ENCODE peak calls at places on chromosomes 2 and 18, in four cellular contexts. F is GM12878, B is K562, T is HL-60. X is an unnamed sample.

GRCh38 chr2:140454717-140455116 is 1674.5 kb upstream of the NXPH2 start:
- DNase-seq in F (no peak), B (no peak), T (no peak), X (no peak)

GRCh38 chr2:61722311-61722710 is 131.5 kb downstream of the FAM161A start:
- DNase-seq in F (no peak), B (no peak), T (no peak), X (no peak)

GRCh38 chr2:223084873-223085272 is 32.9 kb downstream of the KCNE4 start:
- DNase-seq in F (no peak), B (no peak), T (no peak), X (no peak)

GRCh38 chr2:198807131-198807530 is 650.6 kb downstream of the SATB2 start:
- DNase-seq in F (no peak), B (no peak), T (no peak), X (no peak)

GRCh38 chr2:97656129-97656755 is 7.6 kb downstream of the ACTR1B start:
- DNase-seq in F (no peak), B (no peak), T (no peak), X (no peak)

GRCh38 chr2:128684523-128684922 is 365.9 kb upstream of the HS6ST1 start:
- DNase-seq in F (no peak), B (no peak), T (no peak), X (no peak)

GRCh38 chr2:144456680-144457079 is 63.2 kb downstream of the ZEB2 start:
- DNase-seq in F (no peak), B (peak; percentile 62), T (peak; percentile 64), X (no peak)

GRCh38 chr2:163171786-163172549 is 333.4 kb upstream of the KCNH7 start:
- DNase-seq in F (no peak), B (no peak), T (no peak), X (no peak)

GRCh38 chr2:240499309-240500301 is 58.2 kb downstream of the ANKMY1 start:
- DNase-seq in F (no peak), B (no peak), T (no peak), X (no peak)

GRCh38 chr2:11152591-11152990 is 2.7 kb upstream of the SLC66A3 start:
- DNase-seq in F (no peak), B (no peak), T (no peak), X (no peak)

GRCh38 chr18:50644146-50644545 is 84.3 kb downstream of the MAPK4 start:
- DNase-seq in F (no peak), B (no peak), T (no peak), X (no peak)

GRCh38 chr2:238134393-238134785 is 4.1 kb upstream of the KLHL30 start:
- DNase-seq in F (no peak), B (no peak), T (no peak), X (no peak)

GRCh38 chr2:55587-56448 is 9.5 kb upstream of the FAM110C start:
- DNase-seq in F (no peak), B (no peak), T (no peak), X (no peak)

GRCh38 chr18:72752220-72752619 is 115.6 kb downstream of the NETO1 start:
- DNase-seq in F (no peak), B (no peak), T (no peak), X (no peak)

GRCh38 chr2:164826293-164827243 is 15.1 kb downstream of the COBLL1 start:
- DNase-seq in F (no peak), B (no peak), T (no peak), X (no peak)

GRCh38 chr2:236964291-236964690 is 121.4 kb upstream of the COPS8 start:
- DNase-seq in F (no peak), B (no peak), T (no peak), X (no peak)

GRCh38 chr2:69957970-69958369 is 3.5 kb downstream of the ASPRV1 start:
- DNase-seq in F (no peak), B (no peak), T (no peak), X (no peak)

GRCh38 chr2:49210191-49210590 is 55.9 kb upstream of the FSHR start:
- DNase-seq in F (no peak), B (no peak), T (no peak), X (no peak)

GRCh38 chr18:11163668-11164067 is 14.3 kb upstream of the PIEZO2 start:
- DNase-seq in F (no peak), B (peak; percentile 31), T (peak; percentile 26), X (no peak)

GRCh38 chr2:64259301-64259700 is 115.1 kb upstream of the PELI1 start:
- DNase-seq in F (no peak), B (no peak), T (no peak), X (no peak)

GRCh38 chr18:3604626-3605408 is 154.8 kb downstream of the TGIF1 start:
- DNase-seq in F (peak; percentile 80), B (peak; percentile 77), T (peak; percentile 91), X (no peak)

GRCh38 chr2:2028041-2028440 is 283.7 kb upstream of the PXDN start:
- DNase-seq in F (no peak), B (no peak), T (no peak), X (no peak)

GRCh38 chr2:188725981-188726380 is 248.2 kb upstream of the COL3A1 start:
- DNase-seq in F (no peak), B (no peak), T (no peak), X (no peak)

GRCh38 chr2:236127010-236127409 is 41.2 kb downstream of the GBX2 start:
- DNase-seq in F (no peak), B (no peak), T (no peak), X (no peak)

GRCh38 chr2:231795525-231796327 is 9.5 kb downstream of the COPS7B start:
- DNase-seq in F (no peak), B (peak; percentile 11), T (peak; percentile 28), X (no peak)

GRCh38 chr2:130873700-130874346 is 37.1 kb downstream of the ARHGEF4 start:
- DNase-seq in F (peak; percentile 17), B (peak; percentile 66), T (peak; percentile 56), X (peak; percentile 51)
- TF ChIP-seq SPI1 in F (no peak), B (no peak), T (peak; percentile 21), X (peak; percentile 19)

GRCh38 chr2:55148269-55148668 is 83.8 kb downstream of the CLHC1 start:
- DNase-seq in F (no peak), B (no peak), T (no peak), X (no peak)

GRCh38 chr2:55147531-55147930 is 84.6 kb downstream of the CLHC1 start:
- DNase-seq in F (no peak), B (no peak), T (no peak), X (no peak)

GRCh38 chr2:55147041-55147440 is 85.1 kb downstream of the CLHC1 start:
- DNase-seq in F (no peak), B (no peak), T (no peak), X (no peak)

GRCh38 chr2:55144922-55145820 is 86.9 kb downstream of the CLHC1 start:
- DNase-seq in F (no peak), B (no peak), T (no peak), X (no peak)

GRCh38 chr2:55146266-55146665 is 85.8 kb downstream of the CLHC1 start:
- DNase-seq in F (no peak), B (no peak), T (no peak), X (no peak)
- TF ChIP-seq SPI1 in F (no peak), B (no peak), T (no peak), X (no peak)

DNA sequence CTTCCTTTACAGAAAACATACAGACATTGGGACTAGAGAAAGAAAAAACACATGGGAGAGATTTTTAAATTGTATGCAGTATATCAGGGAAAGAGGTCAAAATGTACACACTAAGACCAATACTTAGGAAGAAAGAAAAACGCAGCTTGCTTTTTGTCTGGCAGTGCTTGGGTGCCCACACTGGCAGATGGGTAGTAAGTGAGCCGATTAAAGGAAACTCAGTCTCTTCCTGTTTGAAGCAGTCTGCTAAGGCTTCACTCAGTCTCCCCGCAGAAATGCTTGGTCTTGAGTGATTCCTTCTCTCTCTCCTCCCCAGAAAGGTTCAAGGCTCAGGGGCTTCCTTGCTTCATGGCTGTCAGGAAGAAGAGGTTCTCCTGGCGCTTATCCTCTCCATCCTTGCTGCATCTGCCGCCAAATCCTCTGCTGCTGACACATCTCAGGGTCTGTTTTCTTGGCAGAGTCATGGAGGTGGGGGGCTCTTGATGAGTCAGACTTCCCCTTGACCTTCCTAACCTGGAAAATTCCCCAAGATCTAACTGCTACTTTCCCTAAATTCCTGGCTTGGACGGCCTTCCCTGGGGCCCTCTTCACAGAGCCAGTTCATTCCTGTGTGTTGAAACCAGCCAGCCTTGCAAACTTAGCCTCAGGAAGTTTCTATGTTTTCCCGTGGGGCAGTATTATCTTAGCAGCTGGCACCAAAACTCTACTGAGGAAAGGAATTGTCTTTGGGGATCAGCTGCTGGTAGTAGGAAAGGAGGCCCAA is 10.5 kb upstream of the TMSB10 start:
- DNase-seq in F (no peak), B (no peak), T (no peak), X (no peak)
- TF ChIP-seq SPI1 in F (no peak), B (no peak), T (no peak), X (no peak)

GRCh38 chr2:183229386-183229785 is 105.1 kb downstream of the NUP35 start:
- DNase-seq in F (no peak), B (no peak), T (no peak), X (no peak)
- TF ChIP-seq SPI1 in F (no peak), B (no peak), T (no peak), X (no peak)

GRCh38 chr18:41073372-41073954 is 881.6 kb upstream of the PIK3C3 start:
- DNase-seq in F (no peak), B (no peak), T (no peak), X (no peak)
- TF ChIP-seq SPI1 in F (no peak), B (no peak), T (no peak), X (no peak)

GRCh38 chr2:233814436-233814835 is 36.3 kb downstream of the MROH2A start:
- DNase-seq in F (no peak), B (no peak), T (no peak), X (no peak)
- TF ChIP-seq SPI1 in F (no peak), B (no peak), T (no peak), X (no peak)

GRCh38 chr2:203804766-203805484 is 62.6 kb upstream of the CTLA4 start:
- DNase-seq in F (no peak), B (no peak), T (no peak), X (no peak)

GRCh38 chr2:203804070-203804469 is 63.5 kb upstream of the CTLA4 start:
- DNase-seq in F (no peak), B (no peak), T (no peak), X (no peak)

GRCh38 chr2:203800783-203801182 is 66.8 kb upstream of the CTLA4 start:
- DNase-seq in F (no peak), B (no peak), T (no peak), X (no peak)

GRCh38 chr2:203803046-203803429 is 64.5 kb upstream of the CTLA4 start:
- DNase-seq in F (no peak), B (no peak), T (no peak), X (no peak)

GRCh38 chr2:203802277-203803045 is 65.1 kb upstream of the CTLA4 start:
- DNase-seq in F (no peak), B (no peak), T (no peak), X (no peak)
- TF ChIP-seq SPI1 in F (no peak), B (no peak), T (no peak), X (no peak)

GRCh38 chr2:201470821-201471731 is 19.5 kb downstream of the STRADB start:
- DNase-seq in F (no peak), B (no peak), T (no peak), X (no peak)
- TF ChIP-seq SPI1 in F (no peak), B (no peak), T (no peak), X (no peak)